ENCODE peak calls at places on chromosomes 11 and 22, in nine cellular contexts. One of them, this sample, is unnamed.

GRCh38 chr22:26529345-26529744 is 17.1 kb upstream of the TFIP11 start:
- DNase-seq in IMR-90: no peak
- DNase-seq in fibroblast of pulmonary artery: peak
- DNase-seq in upper lobe of right lung: peak
- DNase-seq in GM10248: no peak
- DNase-seq in cardiac muscle cell: no peak
- DNase-seq in neural progenitor cell: no peak
- DNase-seq in tibial artery: no peak
- DNase-seq in right lobe of liver: peak
- DNase-seq in this sample: no peak

GRCh38 chr11:104390696-104391095 is 226.7 kb upstream of the PDGFD start:
- DNase-seq in IMR-90: peak
- DNase-seq in fibroblast of pulmonary artery: peak
- DNase-seq in upper lobe of right lung: no peak
- DNase-seq in GM10248: no peak
- DNase-seq in cardiac muscle cell: no peak
- DNase-seq in neural progenitor cell: peak
- DNase-seq in tibial artery: no peak
- DNase-seq in right lobe of liver: no peak
- DNase-seq in this sample: no peak

GRCh38 chr11:65301491-65302329 is 13.0 kb upstream of the CDC42EP2 start:
- DNase-seq in IMR-90: peak
- DNase-seq in fibroblast of pulmonary artery: peak
- DNase-seq in upper lobe of right lung: peak
- DNase-seq in GM10248: no peak
- DNase-seq in cardiac muscle cell: peak
- DNase-seq in neural progenitor cell: peak
- DNase-seq in tibial artery: no peak
- DNase-seq in right lobe of liver: no peak
- DNase-seq in this sample: no peak

GRCh38 chr11:117443269-117444186 is 115.9 kb downstream of the CEP164 start:
- DNase-seq in IMR-90: peak
- DNase-seq in fibroblast of pulmonary artery: peak
- DNase-seq in upper lobe of right lung: peak
- DNase-seq in GM10248: peak
- DNase-seq in cardiac muscle cell: peak
- DNase-seq in neural progenitor cell: peak
- DNase-seq in tibial artery: peak
- DNase-seq in right lobe of liver: no peak
- DNase-seq in this sample: no peak

GRCh38 chr22:42202669-42203068 is 67.8 kb downstream of the TCF20 start:
- DNase-seq in IMR-90: peak
- DNase-seq in fibroblast of pulmonary artery: peak
- DNase-seq in upper lobe of right lung: no peak
- DNase-seq in GM10248: no peak
- DNase-seq in cardiac muscle cell: no peak
- DNase-seq in neural progenitor cell: no peak
- DNase-seq in tibial artery: no peak
- DNase-seq in right lobe of liver: no peak
- DNase-seq in this sample: no peak

GRCh38 chr11:64245401-64245796 is 1.3 kb downstream of the PPP1R14B start:
- DNase-seq in IMR-90: no peak
- DNase-seq in fibroblast of pulmonary artery: no peak
- DNase-seq in upper lobe of right lung: no peak
- DNase-seq in GM10248: no peak
- DNase-seq in cardiac muscle cell: no peak
- DNase-seq in neural progenitor cell: no peak
- DNase-seq in tibial artery: peak
- DNase-seq in right lobe of liver: peak
- DNase-seq in this sample: no peak

GRCh38 chr11:73040046-73040445 is 102.1 kb downstream of the FCHSD2 start:
- DNase-seq in IMR-90: no peak
- DNase-seq in fibroblast of pulmonary artery: no peak
- DNase-seq in upper lobe of right lung: no peak
- DNase-seq in GM10248: no peak
- DNase-seq in cardiac muscle cell: no peak
- DNase-seq in neural progenitor cell: peak
- DNase-seq in tibial artery: no peak
- DNase-seq in right lobe of liver: no peak
- DNase-seq in this sample: no peak

GRCh38 chr11:64644348-64645242 is 53.6 kb downstream of the SLC22A12 start:
- DNase-seq in IMR-90: no peak
- DNase-seq in fibroblast of pulmonary artery: no peak
- DNase-seq in upper lobe of right lung: no peak
- DNase-seq in GM10248: peak
- DNase-seq in cardiac muscle cell: no peak
- DNase-seq in neural progenitor cell: peak
- DNase-seq in tibial artery: no peak
- DNase-seq in right lobe of liver: no peak
- DNase-seq in this sample: no peak

GRCh38 chr11:121964591-121964990 is 151.4 kb downstream of the BLID start:
- DNase-seq in IMR-90: peak
- DNase-seq in fibroblast of pulmonary artery: peak
- DNase-seq in upper lobe of right lung: no peak
- DNase-seq in GM10248: no peak
- DNase-seq in cardiac muscle cell: no peak
- DNase-seq in neural progenitor cell: no peak
- DNase-seq in tibial artery: no peak
- DNase-seq in right lobe of liver: no peak
- DNase-seq in this sample: no peak

GRCh38 chr11:100833276-100833675 is 146.2 kb downstream of the ARHGAP42 start:
- DNase-seq in IMR-90: no peak
- DNase-seq in fibroblast of pulmonary artery: no peak
- DNase-seq in upper lobe of right lung: no peak
- DNase-seq in GM10248: no peak
- DNase-seq in cardiac muscle cell: no peak
- DNase-seq in neural progenitor cell: no peak
- DNase-seq in tibial artery: no peak
- DNase-seq in right lobe of liver: no peak
- DNase-seq in this sample: no peak

GRCh38 chr11:45926001-45926401 is 3.5 kb downstream of the LARGE2 start:
- DNase-seq in IMR-90: no peak
- DNase-seq in fibroblast of pulmonary artery: no peak
- DNase-seq in upper lobe of right lung: peak
- DNase-seq in GM10248: no peak
- DNase-seq in cardiac muscle cell: no peak
- DNase-seq in neural progenitor cell: no peak
- DNase-seq in tibial artery: peak
- DNase-seq in right lobe of liver: peak
- DNase-seq in this sample: no peak

GRCh38 chr11:43984519-43985385 is 42.3 kb downstream of the C11orf96 start:
- DNase-seq in IMR-90: no peak
- DNase-seq in fibroblast of pulmonary artery: no peak
- DNase-seq in upper lobe of right lung: peak
- DNase-seq in GM10248: no peak
- DNase-seq in cardiac muscle cell: peak
- DNase-seq in neural progenitor cell: no peak
- DNase-seq in tibial artery: no peak
- DNase-seq in right lobe of liver: peak
- DNase-seq in this sample: no peak

GRCh38 chr11:33936745-33937612 is 45.1 kb upstream of the LMO2 start:
- DNase-seq in IMR-90: peak
- DNase-seq in fibroblast of pulmonary artery: peak
- DNase-seq in upper lobe of right lung: no peak
- DNase-seq in GM10248: no peak
- DNase-seq in cardiac muscle cell: peak
- DNase-seq in neural progenitor cell: no peak
- DNase-seq in tibial artery: peak
- DNase-seq in right lobe of liver: peak
- DNase-seq in this sample: no peak

GRCh38 chr11:818396-819128 is at the start of gene PNPLA2:
- DNase-seq in IMR-90: no peak
- DNase-seq in fibroblast of pulmonary artery: peak
- DNase-seq in upper lobe of right lung: peak
- DNase-seq in GM10248: no peak
- DNase-seq in cardiac muscle cell: no peak
- DNase-seq in neural progenitor cell: no peak
- DNase-seq in tibial artery: no peak
- DNase-seq in right lobe of liver: no peak
- DNase-seq in this sample: no peak

GRCh38 chr22:37448521-37449150 is 21.4 kb upstream of the ELFN2 start:
- DNase-seq in IMR-90: no peak
- DNase-seq in fibroblast of pulmonary artery: no peak
- DNase-seq in upper lobe of right lung: no peak
- DNase-seq in GM10248: no peak
- DNase-seq in cardiac muscle cell: no peak
- DNase-seq in neural progenitor cell: no peak
- DNase-seq in tibial artery: no peak
- DNase-seq in right lobe of liver: no peak
- DNase-seq in this sample: no peak

DNA sequence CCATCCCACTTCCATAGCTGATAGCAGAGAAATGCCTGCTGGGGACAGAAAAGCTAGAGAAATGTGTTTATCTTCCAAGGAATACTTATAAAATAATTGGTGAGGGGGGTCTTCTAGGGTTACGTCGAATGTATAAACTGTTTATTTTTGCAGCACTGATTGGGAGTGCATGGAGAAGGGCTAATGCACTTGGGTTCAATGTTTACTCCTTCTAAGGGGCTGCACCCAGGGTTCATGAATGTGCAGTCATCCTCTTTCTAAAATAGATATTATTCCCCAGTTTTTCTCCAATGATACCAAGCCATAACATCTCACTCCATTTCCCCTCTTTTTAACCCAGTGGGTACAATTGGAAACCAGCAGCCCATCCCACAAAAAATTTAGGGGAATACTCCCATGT is 336.9 kb downstream of the ETS1 start:
- DNase-seq in IMR-90: no peak
- DNase-seq in fibroblast of pulmonary artery: no peak
- DNase-seq in upper lobe of right lung: no peak
- DNase-seq in GM10248: no peak
- DNase-seq in cardiac muscle cell: no peak
- DNase-seq in neural progenitor cell: no peak
- DNase-seq in tibial artery: no peak
- DNase-seq in right lobe of liver: no peak
- DNase-seq in this sample: no peak
- TF ChIP-seq CTCF in IMR-90: no peak
- TF ChIP-seq CTCF in fibroblast of pulmonary artery: no peak
- TF ChIP-seq CTCF in upper lobe of right lung: no peak
- TF ChIP-seq CTCF in GM10248: no peak
- TF ChIP-seq CTCF in cardiac muscle cell: no peak
- TF ChIP-seq CTCF in neural progenitor cell: no peak
- TF ChIP-seq CTCF in tibial artery: no peak
- TF ChIP-seq CTCF in right lobe of liver: no peak
- TF ChIP-seq CTCF in this sample: no peak

GRCh38 chr11:29432719-29433325 is 584.0 kb downstream of the KCNA4 start:
- DNase-seq in IMR-90: peak
- DNase-seq in fibroblast of pulmonary artery: peak
- DNase-seq in upper lobe of right lung: no peak
- DNase-seq in GM10248: peak
- DNase-seq in cardiac muscle cell: peak
- DNase-seq in neural progenitor cell: peak
- DNase-seq in tibial artery: no peak
- DNase-seq in right lobe of liver: no peak
- DNase-seq in this sample: no peak
- TF ChIP-seq CTCF in IMR-90: peak
- TF ChIP-seq CTCF in fibroblast of pulmonary artery: peak
- TF ChIP-seq CTCF in upper lobe of right lung: peak
- TF ChIP-seq CTCF in GM10248: no peak
- TF ChIP-seq CTCF in cardiac muscle cell: peak
- TF ChIP-seq CTCF in neural progenitor cell: peak
- TF ChIP-seq CTCF in tibial artery: peak
- TF ChIP-seq CTCF in right lobe of liver: peak
- TF ChIP-seq CTCF in this sample: no peak

GRCh38 chr22:31154975-31155374 is 5.0 kb upstream of the RNF185 start:
- DNase-seq in IMR-90: no peak
- DNase-seq in fibroblast of pulmonary artery: no peak
- DNase-seq in upper lobe of right lung: no peak
- DNase-seq in GM10248: no peak
- DNase-seq in cardiac muscle cell: no peak
- DNase-seq in neural progenitor cell: no peak
- DNase-seq in tibial artery: no peak
- DNase-seq in right lobe of liver: no peak
- DNase-seq in this sample: no peak

GRCh38 chr22:31155425-31155824 is 4.6 kb upstream of the RNF185 start:
- DNase-seq in IMR-90: peak
- DNase-seq in fibroblast of pulmonary artery: peak
- DNase-seq in upper lobe of right lung: no peak
- DNase-seq in GM10248: no peak
- DNase-seq in cardiac muscle cell: no peak
- DNase-seq in neural progenitor cell: no peak
- DNase-seq in tibial artery: no peak
- DNase-seq in right lobe of liver: no peak
- DNase-seq in this sample: no peak

GRCh38 chr22:31161386-31161785 is 1.4 kb downstream of the RNF185 start:
- DNase-seq in IMR-90: no peak
- DNase-seq in fibroblast of pulmonary artery: no peak
- DNase-seq in upper lobe of right lung: no peak
- DNase-seq in GM10248: no peak
- DNase-seq in cardiac muscle cell: no peak
- DNase-seq in neural progenitor cell: no peak
- DNase-seq in tibial artery: no peak
- DNase-seq in right lobe of liver: no peak
- DNase-seq in this sample: no peak

GRCh38 chr22:31162015-31162765 is 2.2 kb downstream of the RNF185 start:
- DNase-seq in IMR-90: no peak
- DNase-seq in fibroblast of pulmonary artery: no peak
- DNase-seq in upper lobe of right lung: peak
- DNase-seq in GM10248: no peak
- DNase-seq in cardiac muscle cell: no peak
- DNase-seq in neural progenitor cell: no peak
- DNase-seq in tibial artery: no peak
- DNase-seq in right lobe of liver: peak
- DNase-seq in this sample: no peak

GRCh38 chr22:31160328-31160978 is 471 bp downstream of the RNF185 start:
- DNase-seq in IMR-90: peak
- DNase-seq in fibroblast of pulmonary artery: peak
- DNase-seq in upper lobe of right lung: no peak
- DNase-seq in GM10248: no peak
- DNase-seq in cardiac muscle cell: peak
- DNase-seq in neural progenitor cell: no peak
- DNase-seq in tibial artery: no peak
- DNase-seq in right lobe of liver: no peak
- DNase-seq in this sample: no peak
- TF ChIP-seq CTCF in IMR-90: no peak
- TF ChIP-seq CTCF in fibroblast of pulmonary artery: no peak
- TF ChIP-seq CTCF in upper lobe of right lung: no peak
- TF ChIP-seq CTCF in GM10248: no peak
- TF ChIP-seq CTCF in cardiac muscle cell: no peak
- TF ChIP-seq CTCF in neural progenitor cell: no peak
- TF ChIP-seq CTCF in tibial artery: no peak
- TF ChIP-seq CTCF in right lobe of liver: no peak
- TF ChIP-seq CTCF in this sample: no peak

GRCh38 chr11:89626366-89626765 is 83.7 kb upstream of the TRIM77 start:
- DNase-seq in IMR-90: no peak
- DNase-seq in fibroblast of pulmonary artery: no peak
- DNase-seq in upper lobe of right lung: no peak
- DNase-seq in GM10248: no peak
- DNase-seq in cardiac muscle cell: no peak
- DNase-seq in neural progenitor cell: no peak
- DNase-seq in tibial artery: no peak
- DNase-seq in right lobe of liver: no peak
- DNase-seq in this sample: no peak

DNA sequence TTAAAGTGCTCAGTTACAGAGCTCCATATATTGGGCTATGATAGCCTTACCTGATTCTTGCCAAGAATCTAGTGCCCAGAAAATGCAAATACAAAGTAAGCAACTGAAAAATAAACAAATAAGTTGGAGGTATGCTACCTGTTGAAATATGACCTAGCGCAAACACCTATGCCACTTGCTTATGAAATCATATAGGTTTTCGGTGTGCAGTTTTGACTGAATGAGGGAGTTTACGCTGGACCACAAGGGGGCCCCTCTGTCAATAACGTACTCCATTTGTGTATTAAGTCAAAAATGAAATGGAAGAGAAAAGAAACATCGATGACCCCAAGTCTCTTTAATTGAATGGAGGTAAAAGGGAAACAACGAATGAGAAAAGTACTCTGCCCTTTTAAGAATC is 84.9 kb upstream of the TRIM77 start:
- DNase-seq in IMR-90: no peak
- DNase-seq in fibroblast of pulmonary artery: no peak
- DNase-seq in upper lobe of right lung: no peak
- DNase-seq in GM10248: no peak
- DNase-seq in cardiac muscle cell: peak
- DNase-seq in neural progenitor cell: no peak
- DNase-seq in tibial artery: no peak
- DNase-seq in right lobe of liver: no peak
- DNase-seq in this sample: no peak
- TF ChIP-seq CTCF in IMR-90: peak
- TF ChIP-seq CTCF in fibroblast of pulmonary artery: no peak
- TF ChIP-seq CTCF in upper lobe of right lung: no peak
- TF ChIP-seq CTCF in GM10248: no peak
- TF ChIP-seq CTCF in cardiac muscle cell: peak
- TF ChIP-seq CTCF in neural progenitor cell: peak
- TF ChIP-seq CTCF in tibial artery: no peak
- TF ChIP-seq CTCF in right lobe of liver: peak
- TF ChIP-seq CTCF in this sample: no peak